ENCODE peak calls at places on chromosomes 7 and 10, in four cellular contexts. N, C, G and I are unnamed samples. For H3K4me1, the result is how much of the 10 kb centered on the place peaks cover.

GRCh38 chr10:4982764-4983226 is 19.6 kb downstream of the AKR1C1 start:
- DNase-seq in N (no peak), G (no peak), C (no peak), I (peak)

GRCh38 chr10:8065651-8066050 is 11.2 kb downstream of the GATA3 start:
- DNase-seq in C (no peak), G (no peak), N (peak), I (no peak)

GRCh38 chr10:18216482-18216881 is 76.3 kb downstream of the CACNB2 start:
- DNase-seq in G (no peak), C (no peak), N (peak), I (no peak)

GRCh38 chr10:7988985-7989384 is 65.5 kb upstream of the GATA3 start:
- DNase-seq in G (no peak), N (no peak), C (no peak), I (no peak)

GRCh38 chr7:137871173-137871915 is 24.6 kb upstream of the DGKI start:
- DNase-seq in N (peak), G (no peak), C (peak), I (no peak)

GRCh38 chr7:108002726-108003590 is at the start of gene LAMB1:
- DNase-seq in G (no peak), N (peak), C (peak), I (peak)

GRCh38 chr10:6748981-6749630 is 169.0 kb upstream of the PRKCQ start:
- DNase-seq in G (no peak), C (no peak), N (peak), I (no peak)

GRCh38 chr7:119351320-119351719 is 921.7 kb upstream of the KCND2 start:
- DNase-seq in N (no peak), G (no peak), C (no peak), I (no peak)

GRCh38 chr7:101901661-101902491 is 84.5 kb downstream of the CUX1 start:
- DNase-seq in G (no peak), N (no peak), C (no peak), I (no peak)

GRCh38 chr7:94087664-94088352 is 83.7 kb upstream of the BET1 start:
- DNase-seq in G (peak), N (peak), C (no peak), I (peak)

GRCh38 chr7:134693256-134693655 is 46.6 kb downstream of the BPGM start:
- DNase-seq in C (peak), G (peak), N (peak), I (no peak)

DNA sequence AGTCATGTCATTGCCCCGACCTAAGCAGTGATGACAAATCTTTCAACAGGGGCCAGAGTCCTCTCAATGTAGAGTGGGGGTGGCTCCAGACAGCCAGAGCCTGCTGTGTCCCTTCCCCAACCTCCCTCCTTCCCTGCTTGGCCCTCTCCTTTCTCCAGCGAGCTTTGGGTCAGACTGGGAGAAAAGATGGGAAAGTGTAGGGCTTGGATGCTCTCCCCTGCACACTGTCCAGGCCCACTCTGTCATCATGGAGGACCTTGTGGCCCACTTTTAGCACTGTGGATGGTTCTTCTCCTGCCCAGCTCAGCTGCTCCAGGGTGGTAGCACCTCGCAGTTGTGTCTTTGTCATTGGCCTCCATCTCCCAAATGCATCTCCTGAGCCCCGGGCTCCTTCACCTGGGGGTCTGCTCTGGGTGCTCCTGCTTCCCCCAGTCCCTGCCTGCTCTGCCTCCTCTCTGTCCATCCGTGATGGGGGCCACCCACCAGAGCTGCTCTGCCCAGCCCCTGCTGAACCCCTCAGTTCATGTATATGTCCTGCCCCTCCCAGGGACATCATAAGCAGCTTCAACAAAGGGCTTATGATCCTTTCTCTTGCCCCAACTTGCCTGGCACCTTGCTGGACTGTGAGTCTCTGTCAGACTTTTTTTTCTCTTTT is 37.5 kb downstream of the BTBD16 start:
- DNase-seq in N (no peak), C (no peak), G (no peak), I (peak)
- H3K27ac ChIP-seq in N (peak), C (peak), G (no peak), I (peak)

GRCh38 chr7:26861050-26861449 is 3.3 kb downstream of the SKAP2 start:
- DNase-seq in N (no peak), C (no peak), G (no peak), I (no peak)

GRCh38 chr7:26863504-26864308 is 684 bp downstream of the SKAP2 start:
- DNase-seq in G (peak), N (peak), C (no peak), I (peak)

GRCh38 chr7:26865094-26865388 is 651 bp upstream of the SKAP2 start:
- DNase-seq in G (no peak), N (no peak), C (peak), I (no peak)

GRCh38 chr7:26864309-26865093 is at the start of gene SKAP2:
- DNase-seq in N (peak), C (peak), G (peak), I (peak)

GRCh38 chr7:26862806-26863205 is 1.6 kb downstream of the SKAP2 start:
- DNase-seq in N (no peak), C (no peak), G (no peak), I (no peak)
- H3K4me3 ChIP-seq in N (no peak), C (peak), G (no peak), I (no peak)

GRCh38 chr10:26213157-26213780 is 3.3 kb upstream of the GAD2 start:
- DNase-seq in N (no peak), C (no peak), G (no peak), I (no peak)
- H3K4me1 ChIP-seq in N (under half), C (under half), G (under half), I (under half)

GRCh38 chr7:8154290-8154689 is 107.7 kb downstream of the ICA1 start:
- DNase-seq in C (no peak), G (no peak), N (no peak), I (no peak)
- H3K27ac ChIP-seq in C (no peak), G (no peak), N (no peak), I (no peak)